ENCODE peak calls at places on chromosomes 7 and 10, in eight cellular contexts. Q, U, J, P, C, D, N and O are unnamed samples.

GRCh38 chr10:108574233-108574632 is 1349.1 kb downstream of the XPNPEP1 start:
- DNase-seq in U (no peak), J (no peak), Q (no peak), C (no peak), D (no peak), N (no peak), P (no peak), O (no peak)

GRCh38 chr7:131670401-131670800 is 114.0 kb upstream of the PODXL start:
- DNase-seq in Q (no peak), U (no peak), C (no peak), P (no peak), J (no peak), N (no peak), D (no peak), O (no peak)

GRCh38 chr7:47830015-47830414 is 118.3 kb downstream of the PKD1L1 start:
- DNase-seq in Q (no peak), U (no peak), N (no peak), P (no peak), C (no peak), D (no peak), J (no peak), O (no peak)

GRCh38 chr10:66782776-66783175 is 143.1 kb upstream of the LRRTM3 start:
- DNase-seq in D (no peak), C (no peak), J (no peak), U (peak; percentile 52), N (no peak), P (no peak), Q (no peak), O (no peak)

GRCh38 chr10:14299516-14299915 is 31.2 kb downstream of the FRMD4A start:
- DNase-seq in C (no peak), D (no peak), N (no peak), J (no peak), P (no peak), Q (no peak), U (no peak), O (no peak)

GRCh38 chr7:151246161-151247015 is 2.1 kb downstream of the SMARCD3 start:
- DNase-seq in N (no peak), D (no peak), Q (no peak), U (no peak), P (no peak), C (no peak), J (peak; percentile 71), O (no peak)

GRCh38 chr10:97921581-97922377 is 72.1 kb downstream of the GOLGA7B start:
- DNase-seq in U (peak; percentile 17), C (no peak), D (no peak), N (no peak), J (no peak), P (peak; percentile 28), Q (no peak), O (no peak)

GRCh38 chr7:1537631-1538412 is 7.3 kb downstream of the MAFK start:
- DNase-seq in P (peak; percentile 78), N (no peak), Q (no peak), J (peak; percentile 96), D (peak; percentile 99), C (peak; percentile 68), U (peak; percentile 95), O (no peak)

GRCh38 chr7:106595922-106596321 is 65.0 kb downstream of the CCDC71L start:
- DNase-seq in J (no peak), P (no peak), D (no peak), C (no peak), N (no peak), U (no peak), Q (no peak), O (no peak)

GRCh38 chr10:19930936-19931859 is 115.0 kb downstream of the PLXDC2 start:
- DNase-seq in C (no peak), N (no peak), J (peak; percentile 83), D (peak; percentile 57), P (no peak), Q (no peak), U (peak; percentile 81), O (no peak)

GRCh38 chr10:77583527-77583926 is 54.1 kb downstream of the KCNMA1 start:
- DNase-seq in D (no peak), Q (no peak), N (no peak), P (peak; percentile 28), C (no peak), J (no peak), U (no peak), O (no peak)

GRCh38 chr10:79044846-79045245 is 23.9 kb upstream of the ZMIZ1 start:
- DNase-seq in J (peak; percentile 50), P (peak; percentile 64), D (no peak), U (no peak), Q (no peak), N (no peak), C (no peak), O (no peak)

GRCh38 chr10:115654961-115655360 is 561.8 kb downstream of the ATRNL1 start:
- DNase-seq in D (no peak), Q (no peak), N (no peak), C (no peak), P (no peak), J (no peak), U (peak; percentile 80), O (no peak)

GRCh38 chr10:78301481-78301880 is 267.8 kb downstream of the RPS24 start:
- DNase-seq in U (no peak), J (peak; percentile 38), C (no peak), N (peak; percentile 27), P (peak; percentile 71), Q (no peak), D (no peak), O (no peak)

GRCh38 chr7:16982640-16983103 is 100.9 kb upstream of the AGR3 start:
- DNase-seq in J (no peak), N (no peak), C (no peak), U (peak; percentile 48), P (no peak), Q (no peak), D (peak; percentile 77), O (peak; percentile 19)

GRCh38 chr10:89114846-89115625 is 92.1 kb downstream of the CH25H start:
- DNase-seq in D (peak; percentile 67), N (no peak), Q (no peak), J (no peak), P (no peak), U (peak; percentile 57), C (no peak), O (no peak)

GRCh38 chr10:36236341-36236740 is 594.2 kb upstream of the FZD8 start:
- DNase-seq in C (no peak), J (no peak), Q (no peak), U (no peak), D (no peak), P (no peak), N (no peak), O (no peak)
- TF ChIP-seq CTCF in C (no peak), J (no peak), Q (no peak), U (no peak), D (no peak), P (no peak), N (no peak), O (no peak)

GRCh38 chr10:132164801-132165278 is 21.9 kb upstream of the DPYSL4 start:
- DNase-seq in C (no peak), U (no peak), N (peak; percentile 69), J (no peak), D (no peak), P (peak; percentile 69), Q (no peak), O (no peak)

GRCh38 chr10:132162021-132162531 is 24.7 kb upstream of the DPYSL4 start:
- DNase-seq in N (no peak), J (no peak), D (no peak), U (no peak), P (peak; percentile 41), C (no peak), Q (no peak), O (no peak)

GRCh38 chr10:132163826-132164515 is 22.8 kb upstream of the DPYSL4 start:
- DNase-seq in D (no peak), N (no peak), J (no peak), C (no peak), U (no peak), Q (no peak), P (peak; percentile 58), O (no peak)

GRCh38 chr10:132162590-132163277 is 24.0 kb upstream of the DPYSL4 start:
- DNase-seq in C (no peak), P (no peak), J (no peak), U (no peak), D (no peak), Q (no peak), N (no peak), O (no peak)

DNA sequence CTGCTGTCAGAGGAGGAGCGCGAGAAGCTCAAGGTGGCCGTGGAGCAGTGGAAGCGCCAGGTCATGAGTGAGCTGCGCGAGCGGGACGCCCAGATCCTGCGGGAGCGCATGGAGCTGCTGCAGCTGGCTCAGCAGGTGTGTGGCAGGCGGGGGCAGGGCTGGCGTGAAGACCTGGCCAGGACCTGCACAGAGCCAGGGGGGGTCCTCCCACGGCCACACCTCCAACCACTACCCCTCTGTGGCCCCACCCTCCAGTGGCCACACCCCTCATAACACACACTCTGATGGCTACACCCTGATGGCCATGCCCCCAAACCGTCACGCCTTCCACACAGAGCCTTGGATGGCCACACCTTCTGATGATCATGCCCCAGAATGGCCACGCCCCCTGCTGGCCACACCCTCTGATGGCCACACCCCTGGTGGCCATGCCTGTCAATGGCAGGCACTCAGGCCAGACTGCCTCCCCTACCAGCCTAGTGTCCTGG is 23.4 kb upstream of the DPYSL4 start:
- DNase-seq in U (no peak), Q (peak; percentile 65), D (no peak), P (peak; percentile 73), C (peak; percentile 45), N (peak; percentile 98), J (no peak), O (peak; percentile 73)
- TF ChIP-seq CTCF in U (no peak), Q (no peak), D (no peak), P (peak; percentile 15), C (no peak), N (peak; percentile 55), J (no peak), O (no peak)

GRCh38 chr7:124874644-124875163 is 54.9 kb downstream of the POT1 start:
- DNase-seq in N (no peak), Q (no peak), J (no peak), U (no peak), D (no peak), P (no peak), C (no peak), O (no peak)
- TF ChIP-seq CTCF in N (no peak), Q (no peak), J (no peak), U (no peak), D (no peak), P (no peak), C (no peak), O (no peak)

DNA sequence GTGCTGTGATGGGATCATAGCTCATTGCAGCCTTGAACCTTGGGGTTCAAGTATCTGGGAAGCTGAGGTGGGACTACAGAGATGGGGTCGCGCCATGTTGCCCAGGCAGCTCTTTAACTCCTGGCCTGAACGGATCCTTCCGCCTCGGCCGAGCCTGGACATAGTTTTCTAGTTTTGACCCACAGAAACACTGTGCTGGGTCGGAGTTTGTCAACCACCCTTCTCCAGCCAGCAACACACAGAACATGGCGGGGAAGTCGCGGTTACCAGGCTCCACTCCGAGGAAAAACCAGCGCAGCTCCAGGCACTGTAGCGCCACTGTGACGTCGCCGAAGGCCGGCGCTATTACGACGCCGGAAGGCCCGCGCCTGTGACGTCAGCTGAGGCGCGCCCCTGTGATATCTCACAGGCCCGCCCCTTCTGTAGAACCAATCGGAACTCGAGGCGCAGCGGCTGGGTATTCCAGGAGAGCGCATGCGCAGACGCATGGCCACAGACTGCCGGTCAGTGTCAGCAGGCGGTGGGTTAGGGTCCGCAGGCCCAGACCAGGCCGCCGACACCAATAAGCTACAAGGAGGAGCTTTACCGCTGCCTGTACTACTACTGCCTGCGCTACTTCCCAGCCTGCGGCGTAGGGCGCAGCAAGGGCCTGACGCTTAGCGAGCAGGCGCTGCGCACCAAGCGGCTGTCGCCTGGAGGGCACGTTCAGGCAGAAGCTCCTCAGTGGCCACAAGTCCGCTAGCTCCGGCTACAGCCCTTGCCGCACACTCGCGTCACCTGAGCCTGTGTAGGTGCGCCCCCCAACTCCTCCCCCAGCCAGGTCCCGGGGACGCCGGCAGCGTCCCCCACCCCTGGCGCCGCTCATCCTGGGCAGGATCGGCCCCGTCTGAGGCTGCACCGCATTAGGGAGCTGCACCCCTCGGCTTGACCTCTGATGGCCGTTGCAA is 135.2 kb upstream of the KCTD7 start:
- DNase-seq in P (peak; percentile 98), D (peak; percentile 99), Q (peak; percentile 96), J (peak; percentile 99), C (peak; percentile 98), N (peak; percentile 98), U (peak; percentile 97), O (peak; percentile 96)
- TF ChIP-seq CTCF in P (peak; percentile 59), D (peak; percentile 37), Q (no peak), J (no peak), C (peak; percentile 31), N (peak; percentile 26), U (peak; percentile 9), O (no peak)